ENCODE peak calls at places on chromosomes 16 and 17, in ten cellular contexts. V is bronchial epithelial cell, K is lung, M is Panc1, G is Peyer's patch, E is neural crest cell, W is fibroblast of pulmonary artery, N is HL-60, F is heart right ventricle, Q is astrocyte of the spinal cord. P is an unnamed sample.

GRCh38 chr16:58709338-58709737 is 24.8 kb upstream of the SLC38A7 start:
- DNase-seq in V (no peak), K (no peak), M (no peak), G (no peak), E (no peak), W (no peak), N (no peak), F (no peak), Q (no peak), P (no peak)

GRCh38 chr17:36597866-36598777 is 3.3 kb upstream of the MRM1 start:
- DNase-seq in V (no peak), K (no peak), M (no peak), G (no peak), E (no peak), W (no peak), N (no peak), F (no peak), Q (no peak), P (no peak)

GRCh38 chr16:590165-590874 is 454 bp downstream of the RAB40C start:
- DNase-seq in V (no peak), K (no peak), M (no peak), G (no peak), E (no peak), W (peak; percentile 46), N (no peak), F (peak; percentile 40), Q (peak; percentile 41), P (no peak)

GRCh38 chr17:39194089-39194984 is 3.1 kb downstream of the CACNB1 start:
- DNase-seq in V (no peak), K (peak; percentile 44), M (no peak), G (no peak), E (peak; percentile 54), W (peak; percentile 70), N (peak; percentile 57), F (peak; percentile 61), Q (peak; percentile 58), P (peak; percentile 82)

GRCh38 chr16:19075511-19075910 is 8.1 kb downstream of the COQ7 start:
- DNase-seq in V (no peak), K (no peak), M (no peak), G (no peak), E (no peak), W (no peak), N (no peak), F (no peak), Q (no peak), P (no peak)

GRCh38 chr16:58499615-58500328 is at the start of gene NDRG4:
- DNase-seq in V (peak; percentile 80), K (no peak), M (no peak), G (peak; percentile 58), E (peak; percentile 71), W (peak; percentile 91), N (no peak), F (peak; percentile 50), Q (peak; percentile 91), P (peak; percentile 75)

GRCh38 chr16:55453909-55454308 is 25.1 kb upstream of the MMP2 start:
- DNase-seq in V (no peak), K (no peak), M (no peak), G (no peak), E (no peak), W (no peak), N (no peak), F (no peak), Q (no peak), P (no peak)

GRCh38 chr16:20906225-20906870 is 5.8 kb downstream of the LYRM1 start:
- DNase-seq in V (peak; percentile 49), K (no peak), M (no peak), G (no peak), E (no peak), W (peak; percentile 93), N (no peak), F (no peak), Q (peak; percentile 88), P (no peak)

GRCh38 chr17:45432405-45433113 is at the start of gene ARHGAP27:
- DNase-seq in V (no peak), K (peak; percentile 69), M (no peak), G (peak; percentile 71), E (no peak), W (no peak), N (peak; percentile 73), F (peak; percentile 77), Q (no peak), P (no peak)

GRCh38 chr17:27323538-27324212 is 29.8 kb downstream of the WSB1 start:
- DNase-seq in V (peak; percentile 81), K (peak; percentile 84), M (no peak), G (peak; percentile 78), E (no peak), W (peak; percentile 91), N (no peak), F (peak; percentile 84), Q (no peak), P (no peak)

GRCh38 chr16:67914758-67915622 is 16.7 kb downstream of the CTRL start:
- DNase-seq in V (no peak), K (no peak), M (no peak), G (no peak), E (no peak), W (no peak), N (no peak), F (no peak), Q (no peak), P (no peak)

GRCh38 chr17:44522883-44523671 is 19.9 kb upstream of the GPATCH8 start:
- DNase-seq in V (peak; percentile 57), K (peak; percentile 65), M (no peak), G (peak; percentile 72), E (peak; percentile 34), W (peak; percentile 78), N (no peak), F (peak; percentile 70), Q (peak; percentile 54), P (no peak)

GRCh38 chr16:89962754-89963498 is 14.4 kb downstream of the DEF8 start:
- DNase-seq in V (no peak), K (no peak), M (no peak), G (no peak), E (no peak), W (no peak), N (no peak), F (no peak), Q (no peak), P (no peak)

GRCh38 chr17:61294777-61295176 is 104.9 kb upstream of the TBX2 start:
- DNase-seq in V (peak; percentile 71), K (no peak), M (no peak), G (no peak), E (no peak), W (peak; percentile 51), N (no peak), F (no peak), Q (peak; percentile 46), P (no peak)

GRCh38 chr17:63440770-63441335 is 5.3 kb downstream of the CYB561 start:
- DNase-seq in V (no peak), K (no peak), M (no peak), G (no peak), E (no peak), W (no peak), N (no peak), F (no peak), Q (no peak), P (no peak)

GRCh38 chr16:72195609-72196008 is 23.7 kb upstream of the PMFBP1 start:
- DNase-seq in V (no peak), K (no peak), M (no peak), G (no peak), E (peak; percentile 14), W (no peak), N (no peak), F (no peak), Q (no peak), P (no peak)
- TF ChIP-seq CTCF in V (no peak), K (no peak), M (peak; percentile 54), G (no peak), E (peak; percentile 48), W (peak; percentile 7), N (no peak), F (no peak), Q (no peak), P (peak; percentile 9)

GRCh38 chr17:65093930-65094329 is 37.4 kb upstream of the GNA13 start:
- DNase-seq in V (no peak), K (no peak), M (no peak), G (no peak), E (no peak), W (no peak), N (no peak), F (no peak), Q (no peak), P (no peak)
- TF ChIP-seq CTCF in V (peak; percentile 14), K (no peak), M (peak; percentile 23), G (no peak), E (peak; percentile 29), W (peak; percentile 25), N (no peak), F (no peak), Q (peak; percentile 26), P (no peak)

GRCh38 chr17:16300554-16300953 is 52.7 kb downstream of the CENPV start:
- DNase-seq in V (no peak), K (no peak), M (no peak), G (no peak), E (no peak), W (no peak), N (no peak), F (no peak), Q (no peak), P (no peak)

GRCh38 chr17:16302856-16303255 is 50.4 kb downstream of the CENPV start:
- DNase-seq in V (no peak), K (no peak), M (no peak), G (no peak), E (no peak), W (no peak), N (no peak), F (no peak), Q (no peak), P (no peak)

GRCh38 chr17:16301963-16302855 is 51.1 kb downstream of the CENPV start:
- DNase-seq in V (peak; percentile 59), K (peak; percentile 41), M (no peak), G (no peak), E (no peak), W (no peak), N (no peak), F (no peak), Q (no peak), P (no peak)

GRCh38 chr17:16304832-16305231 is 48.4 kb downstream of the CENPV start:
- DNase-seq in V (peak; percentile 23), K (no peak), M (peak; percentile 32), G (no peak), E (peak; percentile 17), W (peak; percentile 51), N (no peak), F (no peak), Q (no peak), P (no peak)
- TF ChIP-seq CTCF in V (peak; percentile 38), K (no peak), M (peak; percentile 81), G (no peak), E (peak; percentile 61), W (peak; percentile 57), N (peak; percentile 1), F (no peak), Q (peak; percentile 71), P (peak; percentile 16)

DNA sequence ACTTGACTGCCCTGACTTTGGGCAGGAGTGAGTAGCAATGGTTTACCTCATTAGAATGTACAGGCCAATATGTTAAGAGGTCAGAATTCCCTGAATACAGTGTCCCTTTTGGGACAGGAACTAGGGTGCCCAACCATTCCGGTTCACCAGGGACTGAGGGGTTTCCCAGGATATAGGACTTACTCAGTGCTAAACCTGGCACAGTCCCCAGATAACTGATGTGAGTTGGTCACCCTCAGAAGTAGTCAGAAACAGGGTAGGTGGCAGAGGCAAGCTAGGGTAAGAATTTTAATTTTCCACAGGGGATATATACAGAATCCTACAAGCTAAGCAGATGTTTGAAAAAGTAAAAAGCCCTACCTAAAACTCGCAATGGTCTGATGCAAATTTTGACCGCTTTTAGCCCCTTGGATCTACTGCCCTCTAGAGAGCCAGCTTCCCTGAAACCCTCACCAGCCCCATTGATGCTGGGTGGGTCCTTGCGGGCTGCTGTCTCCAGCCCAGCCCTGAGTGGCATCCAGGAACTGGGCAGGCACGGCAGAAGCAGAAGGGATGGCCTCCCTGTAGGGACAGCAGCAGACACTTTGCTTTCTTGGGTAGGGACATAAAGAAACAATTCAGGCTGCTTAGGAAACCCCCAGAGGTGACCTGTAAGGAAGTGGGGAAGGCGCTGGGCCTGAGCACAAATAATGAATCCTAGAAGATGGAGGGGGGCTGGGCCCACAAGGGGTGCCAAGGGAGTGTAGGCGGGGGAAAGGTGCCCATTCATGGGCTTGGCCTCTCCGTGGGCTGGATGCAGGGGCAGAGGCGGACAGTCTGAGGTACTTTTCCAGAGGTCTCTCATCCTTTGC is 434.8 kb downstream of the SLC39A11 start:
- DNase-seq in V (peak; percentile 45), K (no peak), M (no peak), G (no peak), E (no peak), W (no peak), N (no peak), F (no peak), Q (peak; percentile 13), P (no peak)
- TF ChIP-seq CTCF in V (no peak), K (no peak), M (no peak), G (no peak), E (no peak), W (no peak), N (no peak), F (no peak), Q (peak; percentile 26), P (no peak)